ENCODE peak calls at places on chromosomes 1 and 21, in five cellular contexts. O, A, S, T and K are unnamed samples.
A peak's percentile ranks its signal among the peaks of the same experiment; 100 is the strongest.

GRCh38 chr1:223702735-223703667 is 9.3 kb upstream of the CAPN2 start:
- DNase-seq in O (no peak), A (peak; percentile 76), S (no peak), T (peak; percentile 61), K (peak; percentile 76)

GRCh38 chr1:198443374-198444233 is 96.9 kb downstream of the ATP6V1G3 start:
- DNase-seq in O (no peak), A (peak; percentile 99), S (no peak), T (peak; percentile 94), K (peak; percentile 99)

GRCh38 chr1:32695098-32695904 is 7.3 kb downstream of the SYNC start:
- DNase-seq in O (no peak), A (peak; percentile 84), S (no peak), T (peak; percentile 92), K (peak; percentile 24)

GRCh38 chr1:31871703-31872102 is 55.9 kb upstream of the SPOCD1 start:
- DNase-seq in O (no peak), A (peak; percentile 12), S (no peak), T (no peak), K (no peak)

GRCh38 chr1:8711161-8711560 is 106.3 kb downstream of the RERE start:
- DNase-seq in O (no peak), A (peak; percentile 39), S (no peak), T (no peak), K (no peak)

GRCh38 chr1:172976222-172977041 is 74.3 kb downstream of the TNFSF18 start:
- DNase-seq in O (no peak), A (peak; percentile 97), S (no peak), T (peak; percentile 83), K (peak; percentile 98)

GRCh38 chr1:110119843-110120242 is 7.6 kb downstream of the UBL4B start:
- DNase-seq in O (no peak), A (no peak), S (no peak), T (no peak), K (no peak)

GRCh38 chr1:204974326-204974725 is 68.7 kb upstream of the CNTN2 start:
- DNase-seq in O (no peak), A (no peak), S (no peak), T (no peak), K (no peak)

GRCh38 chr1:66247415-66248208 is 286.3 kb upstream of the SGIP1 start:
- DNase-seq in O (no peak), A (no peak), S (no peak), T (no peak), K (no peak)

GRCh38 chr1:62437273-62437945 is 560 bp downstream of the USP1 start:
- DNase-seq in O (peak; percentile 18), A (peak; percentile 11), S (no peak), T (no peak), K (peak; percentile 24)

GRCh38 chr1:184929711-184930202 is 44.6 kb downstream of the NIBAN1 start:
- DNase-seq in O (no peak), A (no peak), S (no peak), T (no peak), K (peak; percentile 14)

GRCh38 chr1:921011-921837 is 2.5 kb upstream of the SAMD11 start:
- DNase-seq in O (peak; percentile 24), A (peak; percentile 79), S (peak; percentile 63), T (peak; percentile 69), K (peak; percentile 72)

GRCh38 chr1:167777253-167777618 is 55.5 kb downstream of the MPZL1 start:
- DNase-seq in O (no peak), A (no peak), S (no peak), T (no peak), K (no peak)

GRCh38 chr1:190320952-190321351 is 156.7 kb downstream of the BRINP3 start:
- DNase-seq in O (no peak), A (peak; percentile 54), S (no peak), T (no peak), K (peak; percentile 64)

GRCh38 chr1:16716691-16717173 is 23.6 kb upstream of the RNU1-4 start:
- DNase-seq in O (no peak), A (no peak), S (no peak), T (no peak), K (no peak)

GRCh38 chr1:225469051-225469450 is 41.2 kb upstream of the LBR start:
- DNase-seq in O (no peak), A (no peak), S (no peak), T (no peak), K (no peak)

DNA sequence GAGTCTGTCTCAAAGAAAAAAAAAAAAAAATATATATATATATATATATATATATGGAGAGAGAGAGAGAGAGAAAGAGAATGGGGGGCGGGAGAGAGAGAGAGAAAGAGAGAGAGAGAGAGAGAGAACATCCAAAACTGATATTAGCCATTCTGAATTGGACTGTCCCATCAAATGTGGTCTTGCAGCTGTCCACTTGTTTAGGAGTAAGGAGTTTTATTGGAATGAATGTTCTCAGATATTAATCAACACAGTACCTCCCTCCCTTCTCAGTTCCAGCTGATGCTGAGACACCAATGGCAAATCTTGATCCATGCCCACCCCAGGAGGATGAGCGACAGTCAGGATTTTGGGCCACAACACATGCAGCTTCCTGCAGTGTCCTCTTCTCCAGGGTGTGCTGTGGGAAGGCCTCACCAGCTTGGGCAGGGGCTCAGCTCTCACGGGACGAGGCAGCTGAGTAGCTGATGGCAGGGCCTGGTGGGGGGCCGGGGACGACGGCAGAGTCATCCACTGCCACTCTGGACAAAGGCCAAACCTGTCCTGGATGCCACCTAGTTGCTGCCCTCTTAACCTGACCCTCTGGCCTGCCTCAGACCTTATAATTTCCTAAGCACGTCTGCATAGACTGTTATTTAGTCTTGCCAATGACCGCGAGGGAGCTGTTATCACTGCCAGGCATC is 9.3 kb upstream of the CLDN14 start:
- DNase-seq in O (no peak), A (no peak), S (no peak), T (no peak), K (no peak)
- TF ChIP-seq CTCF in O (no peak), A (no peak), S (no peak), T (no peak), K (no peak)

GRCh38 chr21:31509108-31510017 is 150.1 kb upstream of the SOD1 start:
- DNase-seq in O (peak; percentile 58), A (peak; percentile 41), S (peak; percentile 12), T (no peak), K (peak; percentile 82)
- TF ChIP-seq CTCF in O (peak; percentile 36), A (no peak), S (peak; percentile 59), T (no peak), K (peak; percentile 65)

GRCh38 chr1:219419135-219419534 is 193.8 kb downstream of the ZC3H11B start:
- DNase-seq in O (no peak), A (no peak), S (no peak), T (no peak), K (no peak)
- TF ChIP-seq CTCF in O (no peak), A (no peak), S (no peak), T (no peak), K (no peak)

GRCh38 chr1:203299180-203299579 is 6.1 kb upstream of the BTG2 start:
- DNase-seq in O (no peak), A (no peak), S (no peak), T (no peak), K (no peak)
- TF ChIP-seq CTCF in O (no peak), A (no peak), S (no peak), T (no peak), K (no peak)

GRCh38 chr1:150111670-150112069 is 38.0 kb upstream of the PLEKHO1 start:
- DNase-seq in O (no peak), A (no peak), S (no peak), T (no peak), K (no peak)

GRCh38 chr1:150109567-150109966 is 40.1 kb upstream of the PLEKHO1 start:
- DNase-seq in O (no peak), A (no peak), S (no peak), T (no peak), K (no peak)

GRCh38 chr1:150110066-150110465 is 39.6 kb upstream of the PLEKHO1 start:
- DNase-seq in O (no peak), A (no peak), S (no peak), T (no peak), K (no peak)

GRCh38 chr1:150102986-150103385 is 35.4 kb downstream of the VPS45 start:
- DNase-seq in O (no peak), A (no peak), S (no peak), T (no peak), K (no peak)

GRCh38 chr1:150106331-150106730 is 38.8 kb downstream of the VPS45 start:
- DNase-seq in O (no peak), A (peak; percentile 65), S (no peak), T (no peak), K (no peak)
- TF ChIP-seq CTCF in O (no peak), A (no peak), S (no peak), T (no peak), K (no peak)

GRCh38 chr1:54679706-54680105 is 36.0 kb upstream of the TTC4 start:
- DNase-seq in O (no peak), A (no peak), S (no peak), T (no peak), K (no peak)
- TF ChIP-seq CTCF in O (no peak), A (no peak), S (no peak), T (no peak), K (no peak)

GRCh38 chr21:46256501-46256994 is 28.0 kb upstream of the LSS start:
- DNase-seq in O (no peak), A (no peak), S (no peak), T (no peak), K (no peak)
- TF ChIP-seq CTCF in O (no peak), A (no peak), S (no peak), T (no peak), K (no peak)

GRCh38 chr1:157626099-157626498 is 28.2 kb upstream of the FCRL4 start:
- DNase-seq in O (no peak), A (no peak), S (no peak), T (no peak), K (peak; percentile 64)
- TF ChIP-seq CTCF in O (no peak), A (no peak), S (no peak), T (no peak), K (no peak)